ENCODE peak calls at places on chromosomes 16 and 17, in eight cellular contexts. W is GM20000; B is WTC11; X is mucosa of descending colon; Z is stimulated activated CD4-positive, alpha-beta T cell treated with anti-CD3 and anti-CD28 coated beads, TNF-alpha, amount 100 ng/mL, for 24 hours; A is activated CD8-positive, alpha-beta T cell treated with anti-CD3 and anti-CD28 coated beads, Interleukin-2, amount 10 ng/mL, durations not matched to agents 7 days and 5 days; Q is EL; O is activated naive CD4-positive, alpha-beta T cell treated with anti-CD3 and anti-CD28 coated beads, Interleukin-2, amount 10 ng/mL, durations not matched to agents 7 days and 5 days. K is an unnamed sample.

GRCh38 chr17:31596382-31597323 is 205.2 kb downstream of the RAB11FIP4 start:
- DNase-seq in Q (peak), Z (no peak), O (no peak), X (peak), A (no peak), W (peak), B (no peak), K (peak)

GRCh38 chr17:76635659-76636360 is 7.7 kb downstream of the ST6GALNAC1 start:
- DNase-seq in Q (peak), A (no peak), X (no peak), Z (no peak), O (no peak), B (no peak), W (no peak), K (no peak)

GRCh38 chr16:72819345-72819744 is 228.6 kb downstream of the ZFHX3 start:
- DNase-seq in W (no peak), O (no peak), Z (no peak), A (no peak), X (no peak), Q (peak), B (no peak), K (no peak)

GRCh38 chr16:49854227-49855203 is 1.4 kb downstream of the ZNF423 start:
- DNase-seq in A (no peak), Z (no peak), W (no peak), B (peak), O (peak), Q (no peak), X (peak), K (no peak)

GRCh38 chr17:81681672-81682071 is 1.9 kb downstream of the ARL16 start:
- DNase-seq in Z (no peak), A (no peak), Q (no peak), O (no peak), W (no peak), X (no peak), B (no peak), K (no peak)

GRCh38 chr17:53655591-53655990 is 167.1 kb upstream of the KIF2B start:
- DNase-seq in B (no peak), Q (peak), A (no peak), W (no peak), O (no peak), Z (no peak), X (no peak), K (no peak)

GRCh38 chr16:57265850-57266530 is 18.5 kb downstream of the PLLP start:
- DNase-seq in O (no peak), B (no peak), X (peak), W (no peak), Q (no peak), A (no peak), Z (no peak), K (no peak)

GRCh38 chr17:78435330-78436005 is 57.0 kb downstream of the PGS1 start:
- DNase-seq in Z (no peak), X (no peak), W (no peak), A (no peak), B (no peak), O (no peak), Q (no peak), K (no peak)

GRCh38 chr17:50808413-50808812 is 27.0 kb upstream of the WFIKKN2 start:
- DNase-seq in A (no peak), W (no peak), X (no peak), Q (no peak), O (no peak), B (no peak), Z (no peak), K (no peak)

GRCh38 chr16:11151156-11151904 is 104.7 kb downstream of the SOCS1 start:
- DNase-seq in O (no peak), W (no peak), A (no peak), X (no peak), B (no peak), Z (no peak), Q (no peak), K (no peak)

GRCh38 chr17:32732900-32733299 is 144.0 kb downstream of the MYO1D start:
- DNase-seq in W (no peak), Z (no peak), X (no peak), Q (no peak), O (no peak), A (no peak), B (no peak), K (no peak)

GRCh38 chr17:61684172-61684571 is 93.2 kb upstream of the NACA2 start:
- DNase-seq in Z (no peak), A (no peak), B (no peak), Q (no peak), O (no peak), X (no peak), W (no peak), K (no peak)

GRCh38 chr16:68954871-68955635 is 111.7 kb downstream of the TANGO6 start:
- DNase-seq in Q (no peak), X (no peak), B (no peak), W (no peak), O (no peak), A (no peak), Z (no peak), K (no peak)

GRCh38 chr17:28743243-28744103 is at the start of gene TRAF4:
- DNase-seq in W (peak), Z (peak), X (peak), Q (peak), O (peak), A (peak), B (peak), K (no peak)

GRCh38 chr17:41885733-41886132 is 20.5 kb upstream of the KLHL11 start:
- DNase-seq in Q (no peak), X (no peak), W (no peak), B (no peak), Z (no peak), A (no peak), O (peak), K (no peak)

GRCh38 chr17:41586863-41587495 is at the start of gene KRT14:
- DNase-seq in O (no peak), Q (no peak), W (no peak), B (no peak), Z (no peak), X (no peak), A (no peak), K (no peak)

GRCh38 chr16:57590654-57591085 is 37.8 kb upstream of the ADGRG1 start:
- DNase-seq in B (no peak), Q (peak), A (no peak), W (no peak), Z (no peak), O (no peak), X (no peak), K (peak)

GRCh38 chr17:63498621-63499195 is 21.8 kb downstream of the ACE start:
- DNase-seq in B (no peak), X (no peak), Z (no peak), A (no peak), Q (peak), O (no peak), W (no peak), K (no peak)

GRCh38 chr17:40717776-40718175 is 14.2 kb upstream of the KRT24 start:
- DNase-seq in O (no peak), B (no peak), Z (no peak), X (no peak), Q (no peak), A (no peak), W (no peak), K (no peak)